ENCODE peak calls at places on chromosomes 7 and 10, in five cellular contexts. K is HCT116, C is GM12878, E is K562, R is upper lobe of left lung. Q is an unnamed sample.

GRCh38 chr7:135856356-135857144 is 107.9 kb upstream of the FAM180A start:
- DNase-seq in R (no peak), E (no peak), K (no peak), C (no peak), Q (no peak)

GRCh38 chr10:110680473-110681020 is 36.4 kb downstream of the RBM20 start:
- DNase-seq in E (no peak), C (no peak), K (no peak), R (no peak), Q (no peak)

GRCh38 chr7:99791667-99792356 is 7.8 kb upstream of the CYP3A4 start:
- DNase-seq in C (no peak), E (no peak), K (no peak), R (no peak), Q (no peak)

GRCh38 chr10:49179699-49180511 is 8.3 kb downstream of the TMEM273 start:
- DNase-seq in R (no peak), E (peak; percentile 45), K (no peak), C (no peak), Q (no peak)

GRCh38 chr7:111765936-111766643 is 203.8 kb upstream of the IMMP2L start:
- DNase-seq in K (no peak), R (no peak), E (no peak), C (no peak), Q (no peak)

GRCh38 chr10:6669269-6669859 is 89.3 kb upstream of the PRKCQ start:
- DNase-seq in C (no peak), R (no peak), K (peak; percentile 44), E (peak; percentile 42), Q (no peak)

GRCh38 chr7:16649196-16649595 is 3.2 kb downstream of the BZW2 start:
- DNase-seq in C (no peak), E (no peak), R (no peak), K (no peak), Q (no peak)

GRCh38 chr10:98088186-98088971 is 46.1 kb upstream of the R3HCC1L start:
- DNase-seq in R (no peak), C (no peak), E (no peak), K (no peak), Q (no peak)

GRCh38 chr10:509361-510102 is 179.9 kb downstream of the DIP2C start:
- DNase-seq in E (no peak), R (no peak), K (no peak), C (no peak), Q (peak; percentile 66)

GRCh38 chr7:29394321-29394720 is 169.3 kb upstream of the PRR15 start:
- DNase-seq in R (no peak), E (no peak), C (no peak), K (no peak), Q (no peak)

GRCh38 chr10:104376784-104377300 is 23.2 kb downstream of the CFAP58 start:
- DNase-seq in E (no peak), C (no peak), K (no peak), R (no peak), Q (no peak)

GRCh38 chr7:90119178-90119971 is 34.9 kb upstream of the STEAP1 start:
- DNase-seq in C (no peak), R (no peak), E (no peak), K (no peak), Q (peak; percentile 68)

GRCh38 chr10:131205556-131205955 is 106.0 kb downstream of the TCERG1L start:
- DNase-seq in R (peak; percentile 18), K (no peak), E (no peak), C (no peak), Q (no peak)

GRCh38 chr7:4080013-4080412 is 602.1 kb upstream of the FOXK1 start:
- DNase-seq in R (peak; percentile 18), C (no peak), K (no peak), E (no peak), Q (no peak)

GRCh38 chr10:80443531-80443974 is 10.6 kb upstream of the TSPAN14 start:
- DNase-seq in E (peak; percentile 67), K (no peak), R (no peak), C (no peak), Q (no peak)

GRCh38 chr7:37352974-37353948 is 95.4 kb downstream of the ELMO1 start:
- DNase-seq in R (peak; percentile 50), E (no peak), K (peak; percentile 15), C (no peak), Q (no peak)

GRCh38 chr7:111329367-111330234 is 232.7 kb downstream of the IMMP2L start:
- DNase-seq in R (no peak), C (no peak), K (no peak), E (peak; percentile 41), Q (no peak)

GRCh38 chr10:22849077-22849810 is 78.6 kb upstream of the ARMC3 start:
- DNase-seq in K (no peak), E (no peak), C (no peak), R (peak; percentile 71), Q (peak; percentile 92)

GRCh38 chr7:151078233-151079040 is 2.2 kb downstream of the FASTK start:
- DNase-seq in K (no peak), R (no peak), C (no peak), E (no peak), Q (peak; percentile 88)

GRCh38 chr7:134932707-134933370 is 53.5 kb upstream of the AGBL3 start:
- DNase-seq in C (peak; percentile 23), E (peak; percentile 22), K (no peak), R (no peak), Q (peak; percentile 82)

GRCh38 chr7:2609001-2609411 is 22.8 kb upstream of the TTYH3 start:
- DNase-seq in E (peak; percentile 63), K (peak; percentile 16), C (no peak), R (peak; percentile 43), Q (no peak)

GRCh38 chr10:103145860-103146466 is 47.1 kb downstream of the NT5C2 start:
- DNase-seq in K (peak; percentile 51), R (peak; percentile 29), E (peak; percentile 33), C (no peak), Q (peak; percentile 88)

GRCh38 chr10:35435824-35436223 is 99.5 kb downstream of the CCNY start:
- DNase-seq in R (no peak), K (no peak), E (no peak), C (no peak), Q (no peak)

GRCh38 chr7:66352071-66352470 is 146.9 kb downstream of the TPST1 start:
- DNase-seq in K (no peak), C (no peak), E (no peak), R (peak; percentile 55), Q (no peak)

GRCh38 chr7:5595545-5596045 is 172.0 kb upstream of the TNRC18 start:
- DNase-seq in R (no peak), E (peak; percentile 84), K (no peak), C (no peak), Q (no peak)

GRCh38 chr10:60511823-60512222 is 122.1 kb upstream of the ANK3 start:
- DNase-seq in R (no peak), K (no peak), C (no peak), E (no peak), Q (no peak)

GRCh38 chr7:45710271-45711160 is 136.3 kb downstream of the ADCY1 start:
- DNase-seq in E (no peak), K (no peak), R (peak; percentile 18), C (no peak), Q (no peak)

GRCh38 chr10:97069576-97070362 is 116.0 kb downstream of the SLIT1 start:
- DNase-seq in K (peak; percentile 68), E (peak; percentile 14), C (no peak), R (no peak), Q (no peak)

DNA sequence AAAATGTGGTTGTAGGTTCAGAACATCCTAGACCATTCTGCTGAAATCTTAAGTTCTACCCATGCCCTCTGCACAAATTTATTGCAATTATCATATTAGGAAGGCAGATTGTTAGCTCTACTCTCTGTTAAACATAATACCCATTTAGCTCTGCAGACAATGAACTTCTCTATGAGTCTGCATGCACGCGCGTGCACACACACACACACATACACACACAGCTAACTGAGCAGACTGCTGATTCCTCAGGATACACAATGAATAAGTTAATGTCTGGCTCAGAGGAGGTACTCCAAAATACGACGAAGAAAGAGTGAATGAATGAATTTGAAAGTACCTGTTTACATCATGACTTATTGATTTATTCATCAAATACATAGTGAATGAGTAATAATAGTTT is 276.2 kb upstream of the SORCS1 start:
- DNase-seq in K (no peak), E (no peak), C (no peak), R (no peak), Q (no peak)
- H3K4me1 ChIP-seq in K (no peaks in the 10 kb centered on the region), E (no peaks in the 10 kb centered on the region), C (peaks cover 19% of the 10 kb centered on the region), R (no peaks in the 10 kb centered on the region), Q (no peaks in the 10 kb centered on the region)

GRCh38 chr10:63169624-63170023 is 36.5 kb downstream of the NRBF2 start:
- DNase-seq in R (no peak), E (no peak), K (no peak), C (no peak), Q (no peak)

GRCh38 chr10:63164045-63164722 is 31.1 kb downstream of the NRBF2 start:
- DNase-seq in C (no peak), E (no peak), K (no peak), R (no peak), Q (no peak)

GRCh38 chr10:63169063-63169462 is 35.9 kb downstream of the NRBF2 start:
- DNase-seq in R (no peak), E (no peak), K (no peak), C (no peak), Q (no peak)

GRCh38 chr10:63165249-63165648 is 32.1 kb downstream of the NRBF2 start:
- DNase-seq in R (no peak), C (no peak), E (no peak), K (no peak), Q (no peak)

GRCh38 chr10:63166742-63167258 is 33.7 kb downstream of the NRBF2 start:
- DNase-seq in R (no peak), C (peak; percentile 33), K (peak; percentile 64), E (peak; percentile 40), Q (no peak)
- TF ChIP-seq POLR2AphosphoS5 in R (no peak), C (no peak), K (no peak), E (no peak), Q (no peak)

DNA sequence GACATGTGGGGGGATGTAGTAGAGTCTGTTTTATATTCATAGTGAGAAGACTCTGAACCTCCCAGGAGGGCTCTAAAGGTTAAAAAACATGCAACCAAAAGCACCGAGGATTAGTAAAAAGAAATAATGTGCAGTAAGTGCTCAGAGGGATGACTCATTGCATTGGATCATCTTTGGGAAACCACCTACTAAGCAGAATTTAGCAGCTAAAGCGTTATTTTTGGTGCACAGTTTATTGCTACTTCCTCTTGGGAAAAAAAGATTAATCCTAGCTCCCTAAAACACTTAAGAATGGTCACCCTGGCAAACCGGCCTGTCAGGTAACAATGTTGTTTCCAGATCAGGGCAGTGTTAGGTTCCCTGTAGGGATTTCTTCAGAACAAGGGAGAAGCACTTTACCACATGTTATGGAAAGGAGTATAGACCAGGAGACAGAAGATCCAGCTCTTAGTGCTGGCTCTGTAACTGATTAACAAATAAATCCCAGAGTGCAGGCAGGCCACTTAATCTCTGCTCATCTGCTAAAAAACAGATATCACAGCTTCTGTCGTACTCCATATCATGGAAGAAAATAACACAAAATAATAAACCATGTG is 44.8 kb upstream of the FAM133B start:
- DNase-seq in C (no peak), E (no peak), K (peak; percentile 39), R (no peak), Q (no peak)
- H3K27ac ChIP-seq in C (peak overlapping the region; percentile 70), E (peak overlapping the region; percentile 33), K (peak overlapping the region; percentile 64), R (peak overlapping the region; percentile 5), Q (peak overlapping the region; percentile 71)

GRCh38 chr10:124683816-124684215 is 60.4 kb downstream of the FAM53B start:
- DNase-seq in C (no peak), R (no peak), E (no peak), K (no peak), Q (no peak)

GRCh38 chr10:124688366-124688765 is 55.8 kb downstream of the FAM53B start:
- DNase-seq in R (no peak), C (no peak), K (no peak), E (no peak), Q (no peak)

GRCh38 chr10:124681626-124682552 is 62.3 kb downstream of the FAM53B start:
- DNase-seq in R (no peak), C (no peak), E (no peak), K (no peak), Q (no peak)

GRCh38 chr10:124686707-124687376 is 57.3 kb downstream of the FAM53B start:
- DNase-seq in E (no peak), R (no peak), K (no peak), C (no peak), Q (peak; percentile 81)

GRCh38 chr10:124685251-124685650 is 58.9 kb downstream of the FAM53B start:
- DNase-seq in E (no peak), R (peak; percentile 75), C (no peak), K (no peak), Q (peak; percentile 77)
- H3K4me1 ChIP-seq in E (peaks cover 21% of the 10 kb centered on the region), R (peaks cover 62% of the 10 kb centered on the region), C (peaks cover 51% of the 10 kb centered on the region), K (no peaks in the 10 kb centered on the region), Q (peaks cover 16% of the 10 kb centered on the region)

Q was measured in sigmoid colon.